ENCODE peak calls at places on chromosomes 11 and 22, in seven cellular contexts. C, R, L, J, Y, G and X are unnamed samples.

GRCh38 chr11:86515297-86516094 is 140.8 kb downstream of the CCDC81 start:
- DNase-seq in C (no peak), R (peak; percentile 46), L (no peak), J (no peak), Y (no peak), G (no peak), X (no peak)

GRCh38 chr22:49996532-49997220 is 15.9 kb downstream of the IL17REL start:
- DNase-seq in C (peak; percentile 85), R (no peak), L (peak; percentile 60), J (peak; percentile 77), Y (no peak), G (no peak), X (no peak)

GRCh38 chr11:122115520-122116343 is at the start of gene BLID:
- DNase-seq in C (peak; percentile 68), R (peak; percentile 60), L (peak; percentile 70), J (no peak), Y (peak; percentile 26), G (peak; percentile 63), X (peak; percentile 80)

GRCh38 chr11:18310800-18311340 is 11.1 kb downstream of the HPS5 start:
- DNase-seq in C (no peak), R (peak; percentile 66), L (no peak), J (no peak), Y (no peak), G (no peak), X (no peak)

GRCh38 chr22:40654522-40655167 is 18.1 kb upstream of the MRTFA start:
- DNase-seq in C (no peak), R (peak; percentile 59), L (peak; percentile 76), J (no peak), Y (peak; percentile 44), G (peak; percentile 83), X (no peak)

GRCh38 chr11:134878785-134879184 is 466.7 kb upstream of the B3GAT1 start:
- DNase-seq in C (no peak), R (no peak), L (no peak), J (no peak), Y (no peak), G (no peak), X (no peak)

GRCh38 chr11:6568191-6568918 is 35.1 kb downstream of the RRP8 start:
- DNase-seq in C (no peak), R (peak; percentile 45), L (peak; percentile 65), J (no peak), Y (peak; percentile 86), G (peak; percentile 66), X (peak; percentile 68)

GRCh38 chr11:72598901-72599300 is 75.3 kb downstream of the PDE2A start:
- DNase-seq in C (no peak), R (peak; percentile 27), L (peak; percentile 81), J (no peak), Y (peak; percentile 27), G (peak; percentile 70), X (peak; percentile 85)

GRCh38 chr11:11856638-11857037 is 14.9 kb downstream of the USP47 start:
- DNase-seq in C (no peak), R (no peak), L (no peak), J (no peak), Y (no peak), G (no peak), X (no peak)

GRCh38 chr11:44104472-44105294 is 9.2 kb downstream of the EXT2 start:
- DNase-seq in C (no peak), R (no peak), L (no peak), J (no peak), Y (no peak), G (no peak), X (no peak)

GRCh38 chr11:95138448-95138847 is 48.8 kb downstream of the ENDOD1 start:
- DNase-seq in C (no peak), R (no peak), L (no peak), J (no peak), Y (no peak), G (no peak), X (no peak)
- TF ChIP-seq CTCF in C (no peak), R (peak; percentile 25), L (no peak), J (no peak), Y (no peak), G (peak; percentile 40), X (peak; percentile 32)

GRCh38 chr11:46116007-46116711 is 5.1 kb downstream of the PHF21A start:
- DNase-seq in C (no peak), R (no peak), L (no peak), J (no peak), Y (no peak), G (no peak), X (no peak)

GRCh38 chr11:46119053-46119351 is 2.3 kb downstream of the PHF21A start:
- DNase-seq in C (no peak), R (no peak), L (no peak), J (no peak), Y (no peak), G (no peak), X (no peak)

GRCh38 chr11:46120361-46120710 is 918 bp downstream of the PHF21A start:
- DNase-seq in C (no peak), R (no peak), L (peak; percentile 65), J (no peak), Y (peak; percentile 26), G (peak; percentile 50), X (peak; percentile 59)

GRCh38 chr11:46119352-46120216 is 1.7 kb downstream of the PHF21A start:
- DNase-seq in C (no peak), R (peak; percentile 62), L (peak; percentile 73), J (no peak), Y (peak; percentile 50), G (peak; percentile 64), X (peak; percentile 71)

DNA sequence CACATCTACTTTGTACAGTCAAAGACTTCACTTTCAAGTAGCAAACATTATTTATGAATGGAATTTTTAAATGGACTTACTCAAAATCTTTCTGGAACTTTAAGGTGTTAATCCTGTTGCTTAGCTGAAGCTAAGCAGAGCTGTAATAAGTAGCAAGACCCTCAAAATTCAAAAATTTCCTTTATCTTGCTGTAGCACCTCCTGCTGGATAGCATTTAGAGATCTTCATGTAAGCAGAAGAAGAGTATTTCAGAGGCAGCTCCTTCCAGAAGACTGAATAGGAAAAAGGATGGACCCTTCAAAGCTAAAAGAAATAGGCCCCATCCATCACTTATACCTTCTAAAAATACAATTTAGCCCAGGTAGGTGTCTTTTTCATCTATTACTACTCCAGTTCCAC is 3.4 kb downstream of the PHF21A start:
- DNase-seq in C (no peak), R (no peak), L (no peak), J (no peak), Y (no peak), G (no peak), X (no peak)
- TF ChIP-seq CTCF in C (no peak), R (peak; percentile 30), L (no peak), J (no peak), Y (no peak), G (no peak), X (peak; percentile 39)

GRCh38 chr11:87804176-87804575 is 371.1 kb downstream of the RAB38 start:
- DNase-seq in C (no peak), R (no peak), L (no peak), J (no peak), Y (no peak), G (no peak), X (peak; percentile 34)
- TF ChIP-seq CTCF in C (no peak), R (no peak), L (no peak), J (no peak), Y (no peak), G (no peak), X (no peak)

GRCh38 chr11:112210890-112211289 is 15.3 kb upstream of the PTS start:
- DNase-seq in C (no peak), R (no peak), L (no peak), J (no peak), Y (no peak), G (no peak), X (no peak)

GRCh38 chr11:112212290-112212689 is 13.9 kb upstream of the PTS start:
- DNase-seq in C (no peak), R (no peak), L (no peak), J (no peak), Y (no peak), G (no peak), X (no peak)

GRCh38 chr11:112211556-112211955 is 14.7 kb upstream of the PTS start:
- DNase-seq in C (no peak), R (no peak), L (no peak), J (no peak), Y (no peak), G (no peak), X (no peak)

GRCh38 chr11:112213753-112214152 is 12.5 kb upstream of the PTS start:
- DNase-seq in C (no peak), R (peak; percentile 23), L (no peak), J (no peak), Y (no peak), G (no peak), X (no peak)

GRCh38 chr11:112212710-112213109 is 13.5 kb upstream of the PTS start:
- DNase-seq in C (no peak), R (no peak), L (no peak), J (no peak), Y (no peak), G (no peak), X (no peak)
- TF ChIP-seq CTCF in C (no peak), R (no peak), L (no peak), J (no peak), Y (no peak), G (no peak), X (no peak)

GRCh38 chr22:21641795-21642583 is at the start of gene SDF2L1:
- DNase-seq in C (peak; percentile 100), R (peak; percentile 99), L (peak; percentile 99), J (peak; percentile 99), Y (peak; percentile 99), G (peak; percentile 99), X (peak; percentile 99)
- TF ChIP-seq CTCF in C (no peak), R (no peak), L (no peak), J (no peak), Y (no peak), G (no peak), X (no peak)

GRCh38 chr11:8914661-8915018 is 3.7 kb downstream of the AKIP1 start:
- DNase-seq in C (no peak), R (no peak), L (no peak), J (no peak), Y (no peak), G (no peak), X (no peak)

GRCh38 chr11:8922691-8923090 is 10.1 kb downstream of the C11orf16 start:
- DNase-seq in C (no peak), R (no peak), L (no peak), J (no peak), Y (no peak), G (no peak), X (no peak)

GRCh38 chr11:8913961-8914660 is 3.1 kb downstream of the AKIP1 start:
- DNase-seq in C (no peak), R (peak; percentile 36), L (no peak), J (no peak), Y (no peak), G (no peak), X (peak; percentile 64)

GRCh38 chr11:8917157-8917820 is 6.3 kb downstream of the AKIP1 start:
- DNase-seq in C (no peak), R (peak; percentile 75), L (peak; percentile 76), J (no peak), Y (no peak), G (no peak), X (peak; percentile 79)
- TF ChIP-seq CTCF in C (no peak), R (no peak), L (no peak), J (no peak), Y (no peak), G (no peak), X (no peak)